ENCODE peak calls at places on chromosomes 13 and 19, in four cellular contexts. R is neural progenitor cell; U is HAP-1; Q is naive thymus-derived CD8-positive, alpha-beta T cell. K is an unnamed sample.

GRCh38 chr19:11338569-11339253 is 746 bp downstream of the RAB3D start:
- DNase-seq in R (no peak), Q (no peak), U (no peak), K (no peak)

GRCh38 chr19:16153582-16154336 is 10.3 kb downstream of the HSH2D start:
- DNase-seq in U (no peak), R (peak; percentile 46), Q (no peak), K (no peak)

GRCh38 chr13:36143768-36144167 is 12.6 kb upstream of the DCLK1 start:
- DNase-seq in R (no peak), U (no peak), Q (no peak), K (no peak)

GRCh38 chr13:55013051-55013450 is 1984.4 kb downstream of the OLFM4 start:
- DNase-seq in U (no peak), Q (no peak), R (peak; percentile 20), K (no peak)

GRCh38 chr19:37007587-37008220 is 70.5 kb upstream of the ZNF420 start:
- DNase-seq in Q (no peak), R (no peak), U (no peak), K (peak; percentile 61)

GRCh38 chr13:19607523-19608078 is 25.9 kb upstream of the MPHOSPH8 start:
- DNase-seq in R (no peak), Q (no peak), U (no peak), K (no peak)

GRCh38 chr19:19361075-19361594 is 40.5 kb downstream of the MAU2 start:
- DNase-seq in R (peak; percentile 85), Q (peak; percentile 67), U (peak; percentile 85), K (peak; percentile 68)

GRCh38 chr19:15297416-15298224 is 34.7 kb downstream of the BRD4 start:
- DNase-seq in Q (peak; percentile 64), U (no peak), R (no peak), K (no peak)

GRCh38 chr13:99275093-99275469 is 16.9 kb upstream of the GPR18 start:
- DNase-seq in Q (peak; percentile 38), R (no peak), U (no peak), K (peak; percentile 51)

GRCh38 chr19:7540761-7541480 is 5.4 kb downstream of the PNPLA6 start:
- DNase-seq in Q (no peak), U (no peak), R (peak; percentile 42), K (no peak)

GRCh38 chr13:44362394-44363040 is 11.1 kb upstream of the SERP2 start:
- DNase-seq in Q (no peak), U (no peak), R (no peak), K (no peak)

GRCh38 chr13:107375701-107376350 is 807.9 kb upstream of the ARGLU1 start:
- DNase-seq in U (no peak), Q (no peak), R (no peak), K (no peak)

GRCh38 chr13:33410619-33411018 is 125.1 kb upstream of the STARD13 start:
- DNase-seq in Q (no peak), R (no peak), U (no peak), K (no peak)

GRCh38 chr19:49073514-49074378 is 1.2 kb upstream of the KCNA7 start:
- DNase-seq in R (peak; percentile 60), U (peak; percentile 42), Q (no peak), K (no peak)

GRCh38 chr19:10112037-10112751 is 701 bp downstream of the P2RY11 start:
- DNase-seq in U (no peak), R (no peak), Q (no peak), K (peak; percentile 77)

GRCh38 chr13:108195146-108195545 is 20.2 kb downstream of the LIG4 start:
- DNase-seq in R (no peak), U (no peak), Q (no peak), K (no peak)

K was measured in immature natural killer cell.